ENCODE peak calls at places on chromosome 21, in five cellular contexts. K, B, Y, Z and L are unnamed samples.

GRCh38 chr21:22516230-22516629 is 1518.0 kb downstream of the NCAM2 start:
- DNase-seq in K (no peak), B (no peak), Y (no peak), Z (no peak), L (no peak)

GRCh38 chr21:20010691-20011200 is 987.5 kb upstream of the NCAM2 start:
- DNase-seq in K (no peak), B (no peak), Y (no peak), Z (no peak), L (no peak)

GRCh38 chr21:24050233-24050632 is 1557.0 kb downstream of the MRPL39 start:
- DNase-seq in K (no peak), B (no peak), Y (no peak), Z (no peak), L (no peak)

GRCh38 chr21:30104246-30104645 is 62.4 kb downstream of the CLDN17 start:
- DNase-seq in K (no peak), B (no peak), Y (no peak), Z (no peak), L (no peak)

GRCh38 chr21:17931080-17931479 is 111.9 kb upstream of the C21orf91 start:
- DNase-seq in K (peak; percentile 6), B (no peak), Y (no peak), Z (peak; percentile 8), L (peak; percentile 4)

GRCh38 chr21:16457498-16457897 is 727.7 kb downstream of the USP25 start:
- DNase-seq in K (no peak), B (no peak), Y (no peak), Z (no peak), L (no peak)

GRCh38 chr21:34883501-34884271 is 165.4 kb downstream of the RUNX1 start:
- DNase-seq in K (no peak), B (no peak), Y (no peak), Z (no peak), L (no peak)

GRCh38 chr21:35824136-35824535 is 236.2 kb downstream of the SETD4 start:
- DNase-seq in K (no peak), B (no peak), Y (no peak), Z (no peak), L (no peak)

GRCh38 chr21:38830667-38831525 is 25.2 kb downstream of the ETS2 start:
- DNase-seq in K (no peak), B (no peak), Y (no peak), Z (no peak), L (no peak)

GRCh38 chr21:43602277-43603229 is 56.7 kb downstream of the HSF2BP start:
- DNase-seq in K (no peak), B (no peak), Y (no peak), Z (no peak), L (no peak)

GRCh38 chr21:32136546-32136945 is 142.3 kb downstream of the MIS18A start:
- DNase-seq in K (no peak), B (no peak), Y (no peak), Z (no peak), L (no peak)

GRCh38 chr21:32135401-32136363 is 143.2 kb downstream of the MIS18A start:
- DNase-seq in K (no peak), B (no peak), Y (no peak), Z (peak; percentile 61), L (no peak)

GRCh38 chr21:32132409-32132808 is 146.4 kb downstream of the MIS18A start:
- DNase-seq in K (no peak), B (no peak), Y (no peak), Z (no peak), L (no peak)

GRCh38 chr21:32132911-32133310 is 145.9 kb downstream of the MIS18A start:
- DNase-seq in K (no peak), B (no peak), Y (no peak), Z (no peak), L (no peak)

DNA sequence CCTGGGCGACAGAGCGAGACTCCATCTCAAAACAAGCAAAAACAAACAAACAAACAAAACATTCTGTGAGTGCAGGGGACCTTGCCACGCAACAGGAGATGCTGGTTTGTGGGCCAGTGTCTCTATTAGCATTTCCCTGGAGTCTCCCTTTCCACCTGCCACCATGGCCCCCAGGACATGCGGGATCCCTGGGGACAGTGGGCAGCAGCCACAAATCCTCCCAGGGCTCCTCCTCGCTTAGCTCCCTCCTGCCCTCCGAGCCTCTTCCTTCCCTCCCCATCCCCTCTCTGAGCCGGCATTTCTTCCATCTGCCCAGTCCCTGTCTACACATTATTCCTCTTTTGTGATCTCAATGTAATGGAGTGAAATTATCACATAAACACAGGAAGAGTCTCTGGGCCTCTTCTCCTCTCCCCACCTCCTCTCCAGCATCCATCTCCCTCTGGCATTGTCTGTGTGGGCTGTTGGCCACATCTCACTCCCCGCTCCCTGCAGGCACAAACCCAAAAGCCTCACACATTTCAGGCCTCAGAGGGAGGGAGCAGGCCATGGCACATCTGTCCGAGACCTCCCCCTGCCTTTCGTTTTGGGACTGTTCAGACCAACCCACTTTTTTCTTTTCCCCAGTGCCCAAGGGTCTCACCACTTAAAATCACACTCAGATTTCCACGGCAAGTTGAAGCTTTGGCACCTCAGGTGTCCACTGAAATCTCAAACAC is 144.2 kb downstream of the MIS18A start:
- DNase-seq in K (no peak), B (no peak), Y (no peak), Z (no peak), L (no peak)
- TF ChIP-seq KDM1A in K (no peak), B (no peak), Y (no peak), Z (no peak), L (no peak)

GRCh38 chr21:42568377-42568776 is 54.7 kb downstream of the SLC37A1 start:
- DNase-seq in K (no peak), B (no peak), Y (no peak), Z (no peak), L (no peak)
- TF ChIP-seq KDM1A in K (no peak), B (no peak), Y (no peak), Z (no peak), L (no peak)

DNA sequence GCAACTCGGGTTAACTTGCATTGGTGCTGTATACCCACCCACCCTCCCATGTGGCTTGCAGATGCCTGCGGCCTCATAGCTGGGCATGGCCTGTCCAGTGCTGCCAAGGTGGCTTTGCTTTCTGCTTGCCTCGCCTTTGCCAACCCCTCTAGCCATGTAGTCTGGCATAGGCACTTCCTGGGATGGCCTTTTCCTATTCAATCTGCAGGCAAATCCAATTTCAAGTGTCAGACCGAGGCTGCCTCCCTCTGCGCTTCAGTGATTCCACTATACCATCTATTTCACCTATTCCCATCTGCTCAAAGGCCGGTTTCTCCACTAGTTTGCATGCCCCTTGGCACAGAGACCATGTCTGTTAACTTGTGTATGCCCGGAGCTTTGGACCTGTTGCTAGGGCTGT is 3.7 kb upstream of the ZBTB21 start:
- DNase-seq in K (no peak), B (no peak), Y (no peak), Z (no peak), L (no peak)
- TF ChIP-seq KDM1A in K (no peak), B (no peak), Y (no peak), Z (no peak), L (no peak)

GRCh38 chr21:28704746-28705145 is 287.9 kb downstream of the LTN1 start:
- DNase-seq in K (no peak), B (no peak), Y (no peak), Z (no peak), L (no peak)
- TF ChIP-seq KDM1A in K (no peak), B (no peak), Y (no peak), Z (no peak), L (no peak)

GRCh38 chr21:37627074-37627473 is 260.5 kb downstream of the DYRK1A start:
- DNase-seq in K (no peak), B (no peak), Y (no peak), Z (no peak), L (no peak)
- TF ChIP-seq KDM1A in K (no peak), B (no peak), Y (no peak), Z (no peak), L (no peak)

GRCh38 chr21:26437326-26438009 is 135.6 kb downstream of the CYYR1 start:
- DNase-seq in K (no peak), B (no peak), Y (no peak), Z (no peak), L (no peak)
- TF ChIP-seq KDM1A in K (no peak), B (no peak), Y (no peak), Z (no peak), L (no peak)

GRCh38 chr21:31558839-31559367 is 100.6 kb upstream of the SOD1 start:
- DNase-seq in K (no peak), B (no peak), Y (peak; percentile 92), Z (peak; percentile 54), L (peak; percentile 89)
- TF ChIP-seq KDM1A in K (no peak), B (no peak), Y (no peak), Z (no peak), L (no peak)

GRCh38 chr21:44711327-44712202 is at the start of gene TSPEAR:
- DNase-seq in K (no peak), B (no peak), Y (no peak), Z (no peak), L (no peak)

GRCh38 chr21:44709426-44710293 is 1.7 kb downstream of the TSPEAR start:
- DNase-seq in K (no peak), B (no peak), Y (no peak), Z (no peak), L (no peak)

GRCh38 chr21:44712203-44713028 is 1.0 kb upstream of the TSPEAR start:
- DNase-seq in K (no peak), B (no peak), Y (no peak), Z (no peak), L (no peak)

GRCh38 chr21:44710294-44710665 is 1.1 kb downstream of the TSPEAR start:
- DNase-seq in K (no peak), B (no peak), Y (no peak), Z (no peak), L (no peak)

DNA sequence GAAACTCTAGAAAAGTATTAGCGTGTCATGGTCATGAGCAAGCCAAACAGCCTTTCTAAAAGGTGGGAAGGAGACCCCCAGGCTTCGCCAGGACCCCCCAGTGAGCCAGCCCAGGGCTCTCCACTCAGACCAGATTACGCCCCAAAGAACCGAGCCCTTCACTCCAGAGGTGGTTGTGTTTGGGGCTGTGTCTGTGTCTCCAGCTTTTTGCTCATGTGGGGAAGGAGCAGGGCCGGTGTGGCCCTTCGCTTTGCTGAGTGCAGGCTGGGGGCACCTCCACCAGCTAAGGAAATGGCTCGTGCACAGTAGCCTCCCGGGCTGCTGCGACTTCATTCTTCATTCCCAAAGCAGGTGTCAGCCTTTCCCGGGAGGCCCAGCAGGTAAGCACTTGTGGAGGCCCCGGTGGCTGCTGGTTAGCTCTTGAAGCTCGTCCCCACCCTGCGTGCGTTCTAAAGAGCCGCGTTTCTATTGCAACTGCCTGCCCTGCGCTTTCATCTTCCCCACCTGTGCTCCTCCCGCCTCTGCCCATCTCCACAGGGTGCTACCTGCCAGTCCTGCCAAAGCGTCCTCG is 531 bp downstream of the TSPEAR start:
- DNase-seq in K (no peak), B (no peak), Y (no peak), Z (no peak), L (no peak)
- TF ChIP-seq KDM1A in K (no peak), B (no peak), Y (no peak), Z (no peak), L (no peak)